ENCODE peak calls at places on chromosomes 2 and 18, in five cellular contexts. One of them, this sample, is unnamed.

GRCh38 chr2:233974530-233975071 is 57.4 kb downstream of the TRPM8 start:
- DNase-seq in stimulated activated CD4-positive, alpha-beta T cell treated with anti-CD3 and anti-CD28 coated beads, Interleukin-2, amount 100 ng/mL, for 48 hours: no peak
- DNase-seq in Ammon's horn: peak
- DNase-seq in fibroblast of mammary gland: peak
- DNase-seq in NCI-H1694: no peak
- DNase-seq in this sample: no peak

GRCh38 chr2:118224144-118224887 is 136.0 kb downstream of the INSIG2 start:
- DNase-seq in stimulated activated CD4-positive, alpha-beta T cell treated with anti-CD3 and anti-CD28 coated beads, Interleukin-2, amount 100 ng/mL, for 48 hours: no peak
- DNase-seq in Ammon's horn: no peak
- DNase-seq in fibroblast of mammary gland: no peak
- DNase-seq in NCI-H1694: no peak
- DNase-seq in this sample: peak

GRCh38 chr2:109558076-109558882 is 55.5 kb downstream of the SEPTIN10 start:
- DNase-seq in stimulated activated CD4-positive, alpha-beta T cell treated with anti-CD3 and anti-CD28 coated beads, Interleukin-2, amount 100 ng/mL, for 48 hours: no peak
- DNase-seq in Ammon's horn: no peak
- DNase-seq in fibroblast of mammary gland: peak
- DNase-seq in NCI-H1694: no peak
- DNase-seq in this sample: no peak

GRCh38 chr2:98736464-98736889 is 5.5 kb upstream of the MGAT4A start:
- DNase-seq in stimulated activated CD4-positive, alpha-beta T cell treated with anti-CD3 and anti-CD28 coated beads, Interleukin-2, amount 100 ng/mL, for 48 hours: no peak
- DNase-seq in Ammon's horn: no peak
- DNase-seq in fibroblast of mammary gland: peak
- DNase-seq in NCI-H1694: no peak
- DNase-seq in this sample: no peak

GRCh38 chr18:30683836-30684235 is 358.7 kb downstream of the DSC3 start:
- DNase-seq in stimulated activated CD4-positive, alpha-beta T cell treated with anti-CD3 and anti-CD28 coated beads, Interleukin-2, amount 100 ng/mL, for 48 hours: no peak
- DNase-seq in Ammon's horn: no peak
- DNase-seq in fibroblast of mammary gland: no peak
- DNase-seq in NCI-H1694: no peak
- DNase-seq in this sample: no peak

GRCh38 chr2:20649586-20650375 is 1.1 kb downstream of the HS1BP3 start:
- DNase-seq in stimulated activated CD4-positive, alpha-beta T cell treated with anti-CD3 and anti-CD28 coated beads, Interleukin-2, amount 100 ng/mL, for 48 hours: no peak
- DNase-seq in Ammon's horn: peak
- DNase-seq in fibroblast of mammary gland: peak
- DNase-seq in NCI-H1694: no peak
- DNase-seq in this sample: no peak

GRCh38 chr18:22412502-22412901 is 5.2 kb downstream of the CTAGE1 start:
- DNase-seq in stimulated activated CD4-positive, alpha-beta T cell treated with anti-CD3 and anti-CD28 coated beads, Interleukin-2, amount 100 ng/mL, for 48 hours: no peak
- DNase-seq in Ammon's horn: no peak
- DNase-seq in fibroblast of mammary gland: peak
- DNase-seq in NCI-H1694: no peak
- DNase-seq in this sample: no peak

GRCh38 chr2:165924950-165925349 is 28.6 kb downstream of the TTC21B start:
- DNase-seq in stimulated activated CD4-positive, alpha-beta T cell treated with anti-CD3 and anti-CD28 coated beads, Interleukin-2, amount 100 ng/mL, for 48 hours: no peak
- DNase-seq in Ammon's horn: no peak
- DNase-seq in fibroblast of mammary gland: no peak
- DNase-seq in NCI-H1694: no peak
- DNase-seq in this sample: no peak

GRCh38 chr2:223725494-223725893 is 111.9 kb downstream of the AP1S3 start:
- DNase-seq in stimulated activated CD4-positive, alpha-beta T cell treated with anti-CD3 and anti-CD28 coated beads, Interleukin-2, amount 100 ng/mL, for 48 hours: no peak
- DNase-seq in Ammon's horn: peak
- DNase-seq in fibroblast of mammary gland: peak
- DNase-seq in NCI-H1694: no peak
- DNase-seq in this sample: no peak

GRCh38 chr2:191012845-191013616 is 940 bp downstream of the STAT1 start:
- DNase-seq in stimulated activated CD4-positive, alpha-beta T cell treated with anti-CD3 and anti-CD28 coated beads, Interleukin-2, amount 100 ng/mL, for 48 hours: no peak
- DNase-seq in Ammon's horn: no peak
- DNase-seq in fibroblast of mammary gland: peak
- DNase-seq in NCI-H1694: no peak
- DNase-seq in this sample: no peak

GRCh38 chr2:18639756-18640453 is 50.5 kb upstream of the NT5C1B start:
- DNase-seq in stimulated activated CD4-positive, alpha-beta T cell treated with anti-CD3 and anti-CD28 coated beads, Interleukin-2, amount 100 ng/mL, for 48 hours: no peak
- DNase-seq in Ammon's horn: no peak
- DNase-seq in fibroblast of mammary gland: no peak
- DNase-seq in NCI-H1694: no peak
- DNase-seq in this sample: no peak

GRCh38 chr2:42424033-42424432 is 63.0 kb upstream of the COX7A2L start:
- DNase-seq in stimulated activated CD4-positive, alpha-beta T cell treated with anti-CD3 and anti-CD28 coated beads, Interleukin-2, amount 100 ng/mL, for 48 hours: no peak
- DNase-seq in Ammon's horn: no peak
- DNase-seq in fibroblast of mammary gland: peak
- DNase-seq in NCI-H1694: no peak
- DNase-seq in this sample: no peak

GRCh38 chr2:184119920-184120820 is 478.2 kb upstream of the ZNF804A start:
- DNase-seq in stimulated activated CD4-positive, alpha-beta T cell treated with anti-CD3 and anti-CD28 coated beads, Interleukin-2, amount 100 ng/mL, for 48 hours: no peak
- DNase-seq in Ammon's horn: no peak
- DNase-seq in fibroblast of mammary gland: peak
- DNase-seq in NCI-H1694: no peak
- DNase-seq in this sample: no peak

GRCh38 chr2:112791019-112791418 is 6.7 kb upstream of the IL1A start:
- DNase-seq in stimulated activated CD4-positive, alpha-beta T cell treated with anti-CD3 and anti-CD28 coated beads, Interleukin-2, amount 100 ng/mL, for 48 hours: no peak
- DNase-seq in Ammon's horn: no peak
- DNase-seq in fibroblast of mammary gland: no peak
- DNase-seq in NCI-H1694: no peak
- DNase-seq in this sample: no peak

GRCh38 chr2:180268006-180268405 is 260.9 kb upstream of the CWC22 start:
- DNase-seq in stimulated activated CD4-positive, alpha-beta T cell treated with anti-CD3 and anti-CD28 coated beads, Interleukin-2, amount 100 ng/mL, for 48 hours: no peak
- DNase-seq in Ammon's horn: no peak
- DNase-seq in fibroblast of mammary gland: no peak
- DNase-seq in NCI-H1694: no peak
- DNase-seq in this sample: no peak

GRCh38 chr2:15959331-15960153 is 19.2 kb downstream of the MYCN start:
- DNase-seq in stimulated activated CD4-positive, alpha-beta T cell treated with anti-CD3 and anti-CD28 coated beads, Interleukin-2, amount 100 ng/mL, for 48 hours: no peak
- DNase-seq in Ammon's horn: no peak
- DNase-seq in fibroblast of mammary gland: no peak
- DNase-seq in NCI-H1694: no peak
- DNase-seq in this sample: no peak

GRCh38 chr2:64888591-64889309 is 100.4 kb upstream of the SLC1A4 start:
- DNase-seq in stimulated activated CD4-positive, alpha-beta T cell treated with anti-CD3 and anti-CD28 coated beads, Interleukin-2, amount 100 ng/mL, for 48 hours: no peak
- DNase-seq in Ammon's horn: no peak
- DNase-seq in fibroblast of mammary gland: peak
- DNase-seq in NCI-H1694: no peak
- DNase-seq in this sample: no peak

GRCh38 chr2:8580316-8581047 is 101.4 kb upstream of the ID2 start:
- DNase-seq in stimulated activated CD4-positive, alpha-beta T cell treated with anti-CD3 and anti-CD28 coated beads, Interleukin-2, amount 100 ng/mL, for 48 hours: no peak
- DNase-seq in Ammon's horn: peak
- DNase-seq in fibroblast of mammary gland: no peak
- DNase-seq in NCI-H1694: no peak
- DNase-seq in this sample: no peak

GRCh38 chr2:84906108-84906899 is 848 bp downstream of the TMSB10 start:
- DNase-seq in stimulated activated CD4-positive, alpha-beta T cell treated with anti-CD3 and anti-CD28 coated beads, Interleukin-2, amount 100 ng/mL, for 48 hours: no peak
- DNase-seq in Ammon's horn: no peak
- DNase-seq in fibroblast of mammary gland: peak
- DNase-seq in NCI-H1694: no peak
- DNase-seq in this sample: peak